ENCODE peak calls at places on chromosome 21, in ten cellular contexts. Y is uterus, A is body of pancreas, I is suprapubic skin, S is A549, N is testis, P is stomach, G is IMR-90, M is tibial nerve, W is Peyer's patch. Z is an unnamed sample.

GRCh38 chr21:35616090-35616489 is 444.2 kb downstream of the SETD4 start:
- DNase-seq in I (no peak), N (no peak), P (no peak), Y (no peak), G (peak; percentile 70), S (peak; percentile 10), M (peak; percentile 13), W (no peak), A (no peak), Z (no peak)

GRCh38 chr21:42109473-42109872 is 38.4 kb downstream of the UMODL1 start:
- DNase-seq in I (peak; percentile 59), G (no peak), A (no peak), M (no peak), S (no peak), Y (no peak), P (no peak), N (no peak), W (no peak), Z (no peak)

GRCh38 chr21:40049031-40049958 is 182.1 kb downstream of the PCP4 start:
- DNase-seq in P (no peak), N (no peak), I (no peak), M (peak; percentile 17), Y (peak; percentile 42), G (peak; percentile 11), S (no peak), W (no peak), A (no peak), Z (peak; percentile 14)

GRCh38 chr21:31875424-31876097 is 2.7 kb downstream of the HUNK start:
- DNase-seq in A (peak; percentile 38), Y (no peak), G (peak; percentile 52), N (no peak), I (no peak), W (no peak), M (no peak), S (no peak), P (no peak), Z (no peak)

GRCh38 chr21:31354604-31355443 is 10.8 kb upstream of the TIAM1 start:
- DNase-seq in S (peak; percentile 11), M (no peak), W (no peak), G (peak; percentile 87), A (no peak), N (no peak), I (no peak), Y (no peak), P (peak; percentile 55), Z (peak; percentile 13)

GRCh38 chr21:28788030-28788429 is 204.6 kb downstream of the LTN1 start:
- DNase-seq in M (no peak), A (no peak), S (no peak), N (no peak), G (no peak), Y (no peak), I (no peak), W (no peak), P (no peak), Z (no peak)

GRCh38 chr21:37281993-37282392 is 14.9 kb upstream of the VPS26C start:
- DNase-seq in S (no peak), A (peak; percentile 10), G (no peak), I (no peak), W (no peak), N (peak; percentile 37), P (no peak), M (no peak), Y (no peak), Z (peak; percentile 17)

GRCh38 chr21:35563885-35564451 is 496.4 kb downstream of the SETD4 start:
- DNase-seq in W (no peak), I (no peak), A (peak; percentile 29), G (peak; percentile 91), M (peak; percentile 24), Y (peak; percentile 21), S (no peak), P (no peak), N (peak; percentile 70), Z (peak; percentile 11)

GRCh38 chr21:45551816-45552695 is 9.8 kb upstream of the SLC19A1 start:
- DNase-seq in S (no peak), P (no peak), G (no peak), A (no peak), N (no peak), Y (no peak), I (peak; percentile 60), M (no peak), W (peak; percentile 48), Z (no peak)

GRCh38 chr21:45548711-45549491 is 6.7 kb upstream of the SLC19A1 start:
- DNase-seq in W (peak; percentile 85), S (no peak), P (no peak), Y (no peak), N (no peak), M (no peak), G (no peak), A (no peak), I (peak; percentile 26), Z (no peak)

GRCh38 chr21:45550552-45551210 is 8.4 kb upstream of the SLC19A1 start:
- DNase-seq in I (peak; percentile 59), Y (no peak), S (no peak), A (no peak), M (no peak), W (peak; percentile 84), N (no peak), G (no peak), P (no peak), Z (peak; percentile 54)

GRCh38 chr21:45551316-45551715 is 9.1 kb upstream of the SLC19A1 start:
- DNase-seq in A (no peak), N (no peak), M (no peak), W (peak; percentile 76), S (peak; percentile 79), Y (no peak), P (no peak), I (peak; percentile 46), G (peak; percentile 91), Z (no peak)

DNA sequence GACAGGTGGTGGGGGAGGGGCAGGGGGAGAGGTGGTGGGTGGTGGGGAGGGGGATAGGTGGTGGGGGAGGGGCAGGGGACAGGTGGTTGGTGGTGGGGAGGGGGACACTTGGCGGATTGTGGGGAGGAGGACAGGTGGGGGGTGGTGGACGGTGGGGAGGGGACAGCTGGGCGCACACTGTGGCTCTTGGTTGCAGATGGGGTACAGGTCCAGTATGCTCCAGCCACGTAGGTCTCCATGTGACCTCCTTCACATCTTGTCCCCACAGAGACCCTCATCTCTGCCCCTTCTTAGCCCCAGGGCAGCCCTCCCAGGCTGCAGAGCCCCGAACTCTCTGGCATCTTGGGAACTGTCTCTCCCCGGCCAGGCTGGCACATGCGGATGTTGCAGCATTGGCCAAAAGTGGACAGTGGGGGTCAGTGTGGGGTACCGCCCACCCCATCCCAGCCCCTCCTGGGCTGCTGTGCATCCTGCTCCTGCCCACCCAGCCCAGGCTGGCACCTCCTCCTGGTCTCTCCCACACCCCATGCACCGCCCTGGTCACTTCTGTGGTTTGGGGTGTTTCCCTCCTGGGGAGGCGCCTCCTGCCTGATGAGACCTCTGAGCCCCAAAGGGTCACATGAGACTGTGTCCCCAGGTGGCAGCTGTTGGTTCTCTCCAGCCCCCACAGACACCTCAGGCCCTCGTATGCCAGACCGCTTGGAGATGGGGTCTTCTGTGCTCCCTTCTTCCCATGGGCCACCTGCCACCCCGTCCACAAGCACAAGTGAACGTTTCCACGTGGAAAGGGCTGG is 7.6 kb upstream of the SLC19A1 start:
- DNase-seq in P (no peak), M (no peak), S (no peak), A (no peak), Y (no peak), G (no peak), I (peak; percentile 55), N (no peak), W (peak; percentile 65), Z (no peak)
- H3K4me3 ChIP-seq in P (no peak overlapping the region), M (no peak overlapping the region), S (no peak overlapping the region), A (no peak overlapping the region), Y (no peak overlapping the region), G (no peak overlapping the region), I (no peak overlapping the region), N (no peak overlapping the region), W (no peak overlapping the region), Z (no peak overlapping the region)

DNA sequence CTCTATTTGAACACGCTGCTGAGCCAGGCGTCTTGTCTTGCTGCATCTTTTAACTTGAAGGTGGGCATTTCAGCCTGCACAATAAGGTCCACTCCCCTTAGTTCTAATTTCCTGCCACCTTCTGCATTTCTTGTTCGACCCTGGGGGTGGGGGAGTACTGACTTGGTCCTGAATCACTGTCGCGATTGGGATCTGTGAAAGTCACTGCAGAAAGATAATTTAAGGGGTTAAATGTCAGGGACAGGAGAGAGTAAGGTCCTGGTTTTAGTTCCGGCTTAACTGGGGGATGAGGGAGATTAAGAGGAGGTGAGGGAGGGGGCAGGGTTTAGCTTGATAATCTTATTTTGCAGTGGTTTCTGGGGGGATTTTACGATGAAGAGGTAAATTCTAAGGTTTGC is 128.1 kb downstream of the MRPS6 start:
- DNase-seq in N (no peak), I (no peak), S (no peak), G (no peak), W (no peak), Y (no peak), P (no peak), A (no peak), M (no peak), Z (no peak)
- H3K27ac ChIP-seq in N (peak overlapping the region; percentile 31), I (peak overlapping the region; percentile 39), S (peak overlapping the region; percentile 95), G (no peak overlapping the region), W (no peak overlapping the region), Y (peak overlapping the region; percentile 84), P (peak overlapping the region; percentile 72), A (no peak overlapping the region), M (peak overlapping the region; percentile 62), Z (peak overlapping the region; percentile 64)

DNA sequence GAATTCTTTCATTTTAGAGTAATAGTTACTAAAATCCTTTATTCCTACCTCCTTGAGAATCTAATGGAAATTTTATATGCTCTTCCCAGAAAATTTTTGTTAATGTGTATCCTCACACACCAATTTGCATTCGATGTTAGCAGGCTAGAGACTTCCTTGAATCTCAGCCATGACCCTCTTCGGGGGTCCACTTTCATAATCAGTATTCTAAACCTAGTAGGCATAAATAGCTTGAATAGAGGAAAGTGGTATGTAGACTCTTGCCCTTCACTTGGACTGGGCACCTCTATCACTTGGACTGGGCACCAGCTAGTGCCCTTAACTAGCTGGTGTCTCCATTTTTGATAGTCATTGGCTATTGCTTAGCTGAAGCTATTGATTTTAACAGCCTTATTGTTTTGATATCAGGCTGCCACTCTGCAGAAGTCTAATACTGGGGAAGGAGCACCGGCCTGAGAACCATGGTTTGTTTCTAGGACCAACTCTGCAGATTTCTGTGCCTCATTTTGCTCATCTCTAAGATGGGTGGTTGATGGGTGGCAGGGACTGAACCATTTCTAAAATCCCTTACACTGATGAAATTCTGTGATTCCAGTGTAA is 42.8 kb downstream of the MRPL39 start:
- DNase-seq in W (no peak), Y (no peak), S (no peak), A (no peak), G (no peak), N (no peak), M (no peak), I (no peak), P (no peak), Z (no peak)
- TF ChIP-seq POLR2A in W (no peak), Y (no peak), S (no peak), A (no peak), G (no peak), N (no peak), M (no peak), I (no peak), P (no peak), Z (no peak)

GRCh38 chr21:43717166-43717853 is 1.6 kb upstream of the PDXK start:
- DNase-seq in S (no peak), A (no peak), M (no peak), Y (no peak), W (no peak), N (no peak), G (no peak), P (no peak), I (no peak), Z (no peak)

GRCh38 chr21:43717967-43718871 is 710 bp upstream of the PDXK start:
- DNase-seq in W (peak; percentile 64), S (no peak), A (no peak), G (no peak), Y (peak; percentile 25), I (no peak), M (no peak), P (no peak), N (no peak), Z (no peak)

GRCh38 chr21:43720539-43721224 is 1.8 kb downstream of the PDXK start:
- DNase-seq in A (no peak), N (no peak), Y (no peak), P (no peak), G (no peak), M (no peak), I (no peak), S (no peak), W (no peak), Z (no peak)

GRCh38 chr21:43719748-43720538 is 1.0 kb downstream of the PDXK start:
- DNase-seq in G (no peak), Y (peak; percentile 25), P (peak; percentile 39), M (no peak), W (no peak), I (no peak), S (no peak), N (no peak), A (peak; percentile 41), Z (no peak)

GRCh38 chr21:43718872-43719747 is at the start of gene PDXK:
- DNase-seq in I (peak; percentile 88), M (peak; percentile 71), Y (peak; percentile 87), P (peak; percentile 92), N (peak; percentile 88), S (peak; percentile 76), A (peak; percentile 90), G (peak; percentile 77), W (peak; percentile 94), Z (peak; percentile 93)
- H3K4me3 ChIP-seq in I (peak within 1 kb of the TSS; percentile 86), M (peak within 1 kb of the TSS; percentile 85), Y (peak within 1 kb of the TSS; percentile 78), P (peak within 1 kb of the TSS; percentile 88), N (peak within 1 kb of the TSS; percentile 93), S (peak within 1 kb of the TSS; percentile 97), A (peak within 1 kb of the TSS; percentile 59), G (peak within 1 kb of the TSS; percentile 98), W (peak within 1 kb of the TSS; percentile 89), Z (peak within 1 kb of the TSS; percentile 87)

Z was measured in transverse colon.